ENCODE peak calls at places on chromosomes 13 and 19, in seven cellular contexts. M is HTR-8/SVneo, H is right cardiac atrium, X is PC-9, K is AML-193, D is HuH-7, N is heart left ventricle. Q is an unnamed sample.

GRCh38 chr13:43804461-43805070 is 17.8 kb upstream of the ENOX1 start:
- DNase-seq in H (no peak), M (no peak), N (no peak), D (no peak), X (peak; percentile 12), K (peak; percentile 45), Q (peak; percentile 39)

GRCh38 chr13:49400755-49401659 is 42.9 kb downstream of the CAB39L start:
- DNase-seq in K (no peak), N (no peak), X (peak; percentile 45), D (no peak), M (no peak), H (no peak), Q (no peak)

GRCh38 chr19:28228854-28229253 is 984.1 kb downstream of the UQCRFS1 start:
- DNase-seq in X (no peak), D (no peak), H (no peak), K (no peak), N (no peak), M (no peak), Q (no peak)

GRCh38 chr19:40530091-40530901 is 46.4 kb upstream of the SHKBP1 start:
- DNase-seq in H (peak; percentile 61), N (no peak), D (peak; percentile 91), M (peak; percentile 41), X (no peak), K (no peak), Q (no peak)

GRCh38 chr19:13623686-13624405 is 117.6 kb upstream of the CACNA1A start:
- DNase-seq in H (no peak), N (no peak), D (no peak), M (no peak), X (no peak), K (no peak), Q (no peak)

GRCh38 chr19:58095328-58095727 is 2.7 kb downstream of the ZSCAN18 start:
- DNase-seq in H (no peak), D (no peak), M (no peak), X (no peak), N (no peak), K (no peak), Q (no peak)

GRCh38 chr19:56660381-56661105 is 11.0 kb downstream of the ZNF835 start:
- DNase-seq in N (peak; percentile 80), M (no peak), X (no peak), K (no peak), H (peak; percentile 77), D (peak; percentile 33), Q (no peak)

GRCh38 chr19:19366691-19367396 is 38.6 kb upstream of the GATAD2A start:
- DNase-seq in K (peak; percentile 64), X (peak; percentile 89), D (peak; percentile 88), M (peak; percentile 81), N (peak; percentile 86), H (peak; percentile 85), Q (peak; percentile 92)

GRCh38 chr19:21698215-21698614 is 69.2 kb downstream of the ZNF100 start:
- DNase-seq in H (no peak), D (peak; percentile 20), X (no peak), N (no peak), K (peak; percentile 59), M (no peak), Q (peak; percentile 4)

GRCh38 chr13:40485611-40486517 is 180.6 kb downstream of the FOXO1 start:
- DNase-seq in M (no peak), X (no peak), D (no peak), H (no peak), N (no peak), K (no peak), Q (no peak)

GRCh38 chr19:3976495-3977241 is 5.8 kb upstream of the DAPK3 start:
- DNase-seq in H (peak; percentile 60), X (no peak), D (no peak), M (no peak), N (no peak), K (no peak), Q (no peak)

GRCh38 chr13:94557836-94558235 is 38.1 kb downstream of the TGDS start:
- DNase-seq in D (no peak), M (no peak), H (no peak), X (no peak), K (no peak), N (no peak), Q (no peak)

GRCh38 chr19:1063909-1064660 is 2.9 kb upstream of the ARHGAP45 start:
- DNase-seq in K (no peak), D (peak; percentile 59), M (no peak), N (peak; percentile 63), H (no peak), X (no peak), Q (no peak)

GRCh38 chr19:16061943-16062342 is 14.4 kb upstream of the TPM4 start:
- DNase-seq in D (no peak), M (no peak), N (no peak), K (no peak), H (no peak), X (no peak), Q (no peak)

GRCh38 chr19:3171894-3172679 is 6.5 kb upstream of the S1PR4 start:
- DNase-seq in X (no peak), M (no peak), D (no peak), N (no peak), H (peak; percentile 30), K (no peak), Q (peak; percentile 71)

GRCh38 chr13:42553098-42554046 is 20.6 kb upstream of the TNFSF11 start:
- DNase-seq in H (no peak), K (no peak), D (peak; percentile 10), X (no peak), M (no peak), N (no peak), Q (no peak)

GRCh38 chr19:13814550-13814949 is 19.3 kb downstream of the ZSWIM4 start:
- DNase-seq in M (no peak), K (no peak), N (no peak), H (no peak), D (no peak), X (no peak), Q (no peak)

GRCh38 chr19:10603084-10603872 is 16.2 kb upstream of the AP1M2 start:
- DNase-seq in N (peak; percentile 73), M (no peak), X (peak; percentile 53), K (no peak), D (no peak), H (peak; percentile 75), Q (no peak)

GRCh38 chr13:20492641-20493040 is 33.0 kb downstream of the CRYL1 start:
- DNase-seq in X (peak; percentile 33), H (no peak), N (no peak), D (peak; percentile 64), M (peak; percentile 19), K (peak; percentile 58), Q (peak; percentile 46)

GRCh38 chr13:56700324-56700723 is 440.4 kb upstream of the PRR20A start:
- DNase-seq in H (no peak), M (no peak), K (no peak), N (no peak), X (no peak), D (no peak), Q (no peak)

GRCh38 chr13:48233886-48234488 is 981 bp downstream of the ITM2B start:
- DNase-seq in D (no peak), K (no peak), M (no peak), N (no peak), H (no peak), X (peak; percentile 2), Q (no peak)

Q was measured in HepG2.